ENCODE peak calls at places on chromosome 2, in six cellular contexts. L is left lung; D is right atrium auricular region; R is cardiac muscle cell; B is tibial artery; W is CD8-positive, alpha-beta T cell. S is an unnamed sample.
A peak's percentile ranks its signal among the peaks of the same experiment; 100 is the strongest.

GRCh38 chr2:238122287-238123217 is 15.9 kb upstream of the KLHL30 start:
- DNase-seq in W (no peak), R (no peak), D (no peak), B (no peak), L (peak; percentile 68), S (no peak)

GRCh38 chr2:230411484-230412368 is 4.3 kb upstream of the SP100 start:
- DNase-seq in B (peak; percentile 82), R (peak; percentile 53), L (peak; percentile 96), W (peak; percentile 41), D (no peak), S (peak; percentile 43)

GRCh38 chr2:117987121-117987520 is 26.7 kb downstream of the CCDC93 start:
- DNase-seq in L (no peak), R (no peak), W (no peak), B (no peak), D (no peak), S (no peak)

GRCh38 chr2:187233811-187234210 is 214.2 kb downstream of the CALCRL start:
- DNase-seq in D (no peak), B (no peak), R (no peak), L (no peak), W (no peak), S (no peak)

GRCh38 chr2:54975598-54976507 is 74.4 kb downstream of the RTN4 start:
- DNase-seq in R (peak; percentile 39), L (no peak), D (no peak), B (no peak), W (no peak), S (no peak)

GRCh38 chr2:23601301-23601965 is 216.5 kb downstream of the KLHL29 start:
- DNase-seq in B (no peak), D (no peak), L (no peak), R (no peak), W (no peak), S (no peak)

GRCh38 chr2:183224933-183225332 is 100.7 kb downstream of the NUP35 start:
- DNase-seq in B (no peak), W (no peak), R (no peak), L (no peak), D (no peak), S (no peak)

GRCh38 chr2:107809835-107810234 is 16.9 kb upstream of the RGPD4 start:
- DNase-seq in L (peak; percentile 31), D (no peak), W (no peak), R (no peak), B (no peak), S (no peak)

DNA sequence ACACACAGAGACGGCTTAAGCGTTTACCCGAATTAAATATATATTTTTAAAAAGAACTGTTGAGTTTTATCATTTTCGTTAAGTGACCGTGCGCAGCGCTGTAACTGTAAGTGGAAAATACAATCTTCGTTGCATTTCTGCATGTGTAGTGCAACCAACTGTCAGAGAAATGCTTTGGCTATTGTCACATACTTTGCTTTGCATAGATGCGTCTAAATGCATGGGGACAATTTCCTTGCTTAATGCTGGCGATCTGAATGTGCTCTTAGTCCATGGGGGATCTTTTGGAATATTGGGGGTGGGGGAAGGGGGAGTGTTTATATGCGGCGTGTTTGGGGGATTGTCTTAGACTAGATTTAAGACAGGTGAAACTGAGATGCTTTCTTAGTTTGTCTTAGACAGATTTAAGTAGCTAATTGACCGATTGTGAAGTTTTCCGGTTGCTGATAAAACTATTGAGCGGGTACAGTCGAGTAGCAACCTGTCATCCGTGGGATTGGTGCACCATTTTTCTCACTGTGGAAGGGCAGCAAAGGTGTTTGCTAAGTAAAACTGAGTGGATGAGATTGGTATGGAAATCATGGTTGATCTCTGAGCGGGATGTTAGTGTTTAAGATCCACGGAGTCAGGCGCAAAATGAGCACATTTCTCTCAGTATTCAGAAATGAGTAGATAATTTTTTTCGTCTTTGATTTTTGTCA is 467 bp downstream of the VSNL1 start:
- DNase-seq in D (no peak), W (no peak), B (no peak), R (no peak), L (no peak), S (no peak)
- TF ChIP-seq CTCF in D (no peak), W (no peak), B (no peak), R (no peak), L (no peak), S (no peak)

GRCh38 chr2:235692076-235692475 is 198.2 kb downstream of the AGAP1 start:
- DNase-seq in B (peak; percentile 28), L (peak; percentile 36), D (no peak), R (no peak), W (no peak), S (no peak)

GRCh38 chr2:235694721-235695601 is 201.1 kb downstream of the AGAP1 start:
- DNase-seq in L (no peak), D (no peak), B (no peak), R (peak; percentile 32), W (no peak), S (no peak)

GRCh38 chr2:235692671-235693171 is 198.9 kb downstream of the AGAP1 start:
- DNase-seq in R (no peak), D (no peak), L (peak; percentile 48), B (peak; percentile 51), W (no peak), S (no peak)

GRCh38 chr2:235695602-235695895 is 201.7 kb downstream of the AGAP1 start:
- DNase-seq in B (peak; percentile 46), W (no peak), D (no peak), R (no peak), L (no peak), S (no peak)

GRCh38 chr2:235693279-235693678 is 199.4 kb downstream of the AGAP1 start:
- DNase-seq in L (peak; percentile 29), D (no peak), W (no peak), R (no peak), B (peak; percentile 44), S (no peak)
- H3K4me3 ChIP-seq in L (no peak overlapping the region), D (no peak overlapping the region), W (no peak overlapping the region), R (no peak overlapping the region), B (no peak overlapping the region), S (no peak overlapping the region)

DNA sequence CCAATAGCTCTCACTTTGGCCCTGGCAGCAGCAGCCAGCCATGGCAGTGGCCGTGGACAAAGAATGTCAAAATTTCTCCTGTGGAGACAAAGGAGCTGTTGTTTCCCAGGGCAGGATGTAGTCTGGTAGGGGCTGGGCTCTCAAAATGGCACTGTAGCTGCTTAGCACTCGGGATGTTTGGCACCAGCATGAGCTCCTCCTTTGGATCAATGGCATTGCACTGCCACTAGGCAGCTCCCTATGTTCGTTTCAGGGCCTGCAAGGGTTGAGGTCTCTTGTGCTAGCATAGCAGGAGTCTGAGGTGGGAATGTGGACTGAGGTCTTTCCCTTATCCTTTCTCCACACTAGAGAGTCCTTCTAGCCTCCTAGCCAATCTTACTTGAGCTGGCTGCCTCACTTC is 948.8 kb upstream of the FAM98A start:
- DNase-seq in B (no peak), R (no peak), L (no peak), D (no peak), W (no peak), S (no peak)
- H3K4me1 ChIP-seq in B (no peaks in the 10 kb centered on the region), R (no peaks in the 10 kb centered on the region), L (no peaks in the 10 kb centered on the region), D (no peaks in the 10 kb centered on the region), W (no peaks in the 10 kb centered on the region), S (no peaks in the 10 kb centered on the region)

GRCh38 chr2:232999354-232999753 is 13.7 kb downstream of the NGEF start:
- DNase-seq in B (no peak), W (no peak), R (peak; percentile 17), D (no peak), L (no peak), S (no peak)
- TF ChIP-seq CTCF in B (no peak), W (no peak), R (no peak), D (no peak), L (no peak), S (peak; percentile 10)

GRCh38 chr2:45728458-45728942 is 77.0 kb downstream of the PRKCE start:
- DNase-seq in W (no peak), D (no peak), B (no peak), L (no peak), R (no peak), S (no peak)
- H3K4me3 ChIP-seq in W (no peak overlapping the region), D (no peak overlapping the region), B (no peak overlapping the region), L (no peak overlapping the region), R (no peak overlapping the region), S (no peak overlapping the region)

DNA sequence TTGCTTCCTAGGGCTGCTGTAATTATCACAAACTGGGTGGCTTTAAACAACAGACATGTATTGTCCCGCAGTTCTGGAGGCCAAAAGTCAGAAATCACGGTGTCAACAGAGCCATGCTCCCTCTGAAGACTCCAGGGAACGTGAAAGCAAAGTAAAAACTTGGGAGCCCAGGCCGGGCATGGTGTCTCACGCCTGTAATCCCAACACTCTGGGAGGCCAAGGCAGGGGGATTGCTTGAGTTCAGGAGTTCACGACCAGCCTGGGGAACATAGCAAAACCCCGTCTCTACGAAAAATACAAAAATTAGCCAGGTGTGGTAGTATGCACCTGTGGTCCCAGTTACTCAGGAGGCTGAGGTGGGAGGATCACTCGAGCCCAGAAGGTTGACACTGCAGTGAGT is 63.5 kb downstream of the MCFD2 start:
- DNase-seq in B (peak; percentile 53), D (no peak), W (no peak), R (no peak), L (no peak), S (peak; percentile 16)
- H3K4me1 ChIP-seq in B (peaks cover 68% of the 10 kb centered on the region), D (peaks cover 73% of the 10 kb centered on the region), W (no peaks in the 10 kb centered on the region), R (peaks cover 8% of the 10 kb centered on the region), L (peaks cover 55% of the 10 kb centered on the region), S (peaks cover 16% of the 10 kb centered on the region)